ENCODE peak calls at places on chromosomes 6 and 20, in nine cellular contexts. Q is breast epithelium; B is CD8-positive, alpha-beta T cell; J is transverse colon; W is PC-9; E is thyroid gland; I is pancreas; O is A549; G is ovary. D is an unnamed sample. For H3K4me1, the result is how much of the 10 kb centered on the place peaks cover.

GRCh38 chr20:53447271-53447670 is 146.4 kb downstream of the ZNF217 start:
- DNase-seq in O (no peak), E (no peak), G (no peak), I (no peak), Q (no peak), J (no peak), B (no peak), W (no peak), D (no peak)

GRCh38 chr6:128725271-128726233 is 157.4 kb upstream of the LAMA2 start:
- DNase-seq in O (peak), E (peak), I (no peak), J (peak), G (peak), W (peak), B (no peak), Q (no peak), D (no peak)

GRCh38 chr20:38673731-38674177 is 50.5 kb upstream of the SLC32A1 start:
- DNase-seq in G (no peak), Q (no peak), E (no peak), W (no peak), I (peak), B (peak), J (no peak), O (no peak), D (no peak)

GRCh38 chr6:129203190-129203900 is 320.4 kb downstream of the LAMA2 start:
- DNase-seq in G (no peak), B (no peak), Q (no peak), I (no peak), O (no peak), J (no peak), W (no peak), E (no peak), D (no peak)

GRCh38 chr20:61430228-61430624 is 178.2 kb downstream of the CDH4 start:
- DNase-seq in Q (no peak), W (no peak), O (no peak), I (no peak), J (no peak), B (no peak), E (no peak), G (no peak), D (peak)

GRCh38 chr6:143998686-143999085 is 9.4 kb downstream of the PLAGL1 start:
- DNase-seq in J (no peak), B (no peak), Q (no peak), O (no peak), I (no peak), G (no peak), W (no peak), E (no peak), D (no peak)

GRCh38 chr20:8424010-8424409 is 291.9 kb downstream of the PLCB1 start:
- DNase-seq in B (no peak), O (no peak), E (no peak), Q (no peak), W (no peak), I (no peak), J (no peak), G (no peak), D (no peak)

GRCh38 chr20:23243791-23244190 is 106.8 kb upstream of the NXT1 start:
- DNase-seq in J (no peak), O (no peak), W (no peak), I (no peak), E (no peak), B (no peak), G (no peak), Q (no peak), D (no peak)

GRCh38 chr20:63911171-63911570 is 16.2 kb downstream of the DNAJC5 start:
- DNase-seq in I (peak), J (peak), O (no peak), W (peak), Q (no peak), B (no peak), E (no peak), G (no peak), D (no peak)

GRCh38 chr6:12064125-12064524 is 52.0 kb downstream of the HIVEP1 start:
- DNase-seq in J (no peak), G (no peak), Q (no peak), E (no peak), I (no peak), B (no peak), O (no peak), W (no peak), D (no peak)

GRCh38 chr6:12062605-12063004 is 50.5 kb downstream of the HIVEP1 start:
- DNase-seq in J (no peak), G (no peak), Q (no peak), E (no peak), W (no peak), B (no peak), I (no peak), O (no peak), D (no peak)

GRCh38 chr6:12066297-12066696 is 54.2 kb downstream of the HIVEP1 start:
- DNase-seq in I (no peak), E (no peak), J (no peak), B (no peak), G (no peak), W (no peak), O (no peak), Q (no peak), D (no peak)

GRCh38 chr6:12064538-12064937 is 52.4 kb downstream of the HIVEP1 start:
- DNase-seq in W (no peak), J (no peak), E (no peak), Q (no peak), I (no peak), G (no peak), O (no peak), B (no peak), D (no peak)

GRCh38 chr6:12065321-12066140 is 53.4 kb downstream of the HIVEP1 start:
- DNase-seq in B (no peak), W (no peak), E (no peak), G (no peak), O (no peak), J (no peak), Q (no peak), I (no peak), D (peak)
- H3K4me1 ChIP-seq in B (under half), W (under half), E (under half), G (under half), O (under half), J (under half), Q (under half), I (under half), D (under half)

GRCh38 chr6:130381459-130382380 is 15.9 kb downstream of the TMEM200A start:
- DNase-seq in W (no peak), B (peak), J (no peak), I (no peak), O (no peak), Q (no peak), G (no peak), E (no peak), D (no peak)
- TF ChIP-seq CTCF in W (no peak), B (peak), J (no peak), I (no peak), O (no peak), Q (no peak), G (no peak), E (no peak), D (peak)

GRCh38 chr20:10169752-10170151 is 48.9 kb upstream of the SNAP25 start:
- DNase-seq in B (no peak), G (no peak), J (no peak), E (no peak), I (no peak), O (no peak), Q (no peak), W (no peak), D (no peak)

GRCh38 chr20:10172998-10173655 is 45.5 kb upstream of the SNAP25 start:
- DNase-seq in G (no peak), I (no peak), O (no peak), J (no peak), B (no peak), W (no peak), E (no peak), Q (no peak), D (no peak)

GRCh38 chr20:10167594-10167993 is 51.0 kb upstream of the SNAP25 start:
- DNase-seq in W (no peak), J (no peak), Q (no peak), O (no peak), G (no peak), B (no peak), I (no peak), E (no peak), D (no peak)

GRCh38 chr20:10170261-10170660 is 48.4 kb upstream of the SNAP25 start:
- DNase-seq in E (no peak), G (no peak), I (no peak), Q (no peak), J (no peak), B (no peak), W (no peak), O (no peak), D (no peak)

DNA sequence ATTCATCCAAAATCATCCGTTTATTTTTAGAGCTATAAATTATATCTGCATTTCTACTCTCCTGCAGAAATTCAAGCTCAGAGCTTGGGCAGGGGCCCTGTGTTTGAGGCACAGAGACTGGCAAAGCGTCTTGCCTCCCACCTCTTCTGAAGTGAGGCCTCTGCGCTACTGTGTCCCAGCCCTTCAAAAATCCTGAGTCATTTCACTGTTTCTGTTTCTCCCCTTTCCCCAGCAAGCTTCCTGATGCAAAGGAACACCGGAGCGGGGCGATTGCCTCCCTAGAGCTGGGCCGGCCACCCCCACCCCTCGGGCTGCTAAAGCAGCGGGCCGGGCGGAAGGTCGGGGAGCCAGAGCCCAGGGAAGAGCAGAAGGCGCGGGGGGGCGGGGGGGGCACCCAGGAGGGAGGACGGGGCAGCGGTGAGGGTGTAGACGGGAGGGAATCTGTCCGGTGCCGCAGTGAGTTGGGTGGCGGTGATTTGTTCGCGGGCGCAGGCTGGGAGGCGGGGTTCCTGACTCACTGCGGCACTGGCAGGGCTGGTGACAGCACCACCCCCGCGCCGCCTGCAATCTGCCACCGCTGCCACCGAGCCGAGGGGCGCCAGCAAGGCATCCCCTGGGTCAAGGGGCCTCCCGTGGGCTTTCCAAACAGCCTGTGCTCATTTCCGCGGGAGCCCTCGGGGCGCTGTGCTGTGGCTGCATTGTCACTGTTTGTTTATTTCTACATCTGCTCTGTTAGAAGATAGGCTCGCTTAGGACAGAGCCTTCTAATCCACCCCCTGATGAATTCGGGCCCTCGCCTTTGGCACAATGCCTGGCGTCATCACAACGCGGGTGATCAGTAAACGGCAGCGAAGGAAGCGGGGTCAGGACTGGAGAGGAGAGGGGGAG is 46.5 kb upstream of the SNAP25 start:
- DNase-seq in Q (no peak), O (peak), G (peak), W (peak), J (peak), I (peak), B (peak), E (peak), D (peak)
- H3K27ac ChIP-seq in Q (no peak), O (peak), G (no peak), W (peak), J (no peak), I (no peak), B (no peak), E (no peak), D (no peak)

DNA sequence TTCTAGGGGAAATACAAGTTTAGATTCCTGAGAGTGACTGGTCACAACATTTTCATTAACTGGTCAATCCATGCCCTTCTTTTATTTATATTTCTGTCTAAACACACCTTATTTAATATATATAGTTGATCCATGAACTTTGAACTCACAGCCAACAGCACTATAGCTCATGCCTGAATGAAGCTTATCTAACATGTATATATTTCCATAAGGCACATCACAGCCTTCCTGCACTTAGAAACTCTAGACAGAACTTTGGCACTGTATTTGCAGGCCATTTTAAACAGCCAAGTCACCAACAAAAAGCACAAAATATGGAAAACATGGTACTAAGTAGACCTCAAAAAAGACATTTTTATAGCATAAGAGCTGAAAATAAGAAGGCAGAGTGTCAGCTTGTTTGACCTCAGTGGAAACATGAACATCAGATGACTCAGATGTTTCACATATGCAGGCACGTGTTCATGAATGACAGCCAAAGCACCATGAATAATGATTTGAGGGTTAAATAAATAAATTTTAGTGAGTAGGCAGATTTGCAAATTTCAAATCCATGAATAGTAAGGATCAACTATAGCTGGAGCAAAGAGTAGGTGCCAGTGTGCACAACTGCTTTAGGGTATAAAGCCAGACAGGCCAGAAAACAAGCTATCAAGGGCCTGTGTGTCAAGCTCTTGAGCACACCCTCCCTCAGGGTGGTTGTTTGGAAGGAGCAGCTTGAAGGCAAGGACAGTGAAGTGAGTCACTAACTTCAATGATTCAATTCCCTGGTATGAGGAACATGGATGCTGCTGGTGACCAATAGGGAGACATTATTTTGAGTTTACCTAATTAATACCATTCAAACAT is 88.9 kb upstream of the NT5E start:
- DNase-seq in Q (no peak), E (no peak), O (peak), B (no peak), G (no peak), J (peak), I (no peak), W (peak), D (no peak)
- H3K4me1 ChIP-seq in Q (under half), E (under half), O (under half), B (under half), G (under half), J (under half), I (under half), W (half or more), D (under half)

GRCh38 chr6:153553627-153554026 is 422.5 kb upstream of the RGS17 start:
- DNase-seq in E (peak), B (no peak), I (no peak), O (no peak), Q (no peak), G (no peak), W (no peak), J (no peak), D (no peak)
- TF ChIP-seq CTCF in E (peak), B (no peak), I (no peak), O (no peak), Q (no peak), G (no peak), W (peak), J (no peak), D (no peak)

DNA sequence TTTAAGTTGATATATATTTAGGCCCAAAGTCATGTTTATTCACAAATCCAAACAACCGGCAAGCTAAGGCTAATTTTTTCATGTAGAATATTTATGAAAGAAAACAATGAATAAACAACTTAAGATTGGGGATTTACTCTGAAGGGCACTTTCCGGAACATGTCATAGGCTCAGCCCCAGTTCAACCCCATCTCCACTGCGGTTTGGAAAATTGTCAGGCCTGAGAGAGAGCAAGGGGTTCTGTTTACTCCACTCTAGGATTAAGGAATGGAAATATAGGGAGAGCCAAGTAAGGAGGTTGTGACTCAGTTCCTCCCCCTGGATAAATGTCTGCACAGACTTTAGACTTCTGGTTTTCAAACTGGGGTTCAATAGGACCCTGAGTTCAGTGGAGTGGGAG is 18.2 kb downstream of the RPS6KA2 start:
- DNase-seq in O (no peak), W (no peak), G (no peak), B (no peak), E (no peak), J (peak), I (no peak), Q (no peak), D (no peak)
- H3K27ac ChIP-seq in O (no peak), W (no peak), G (no peak), B (no peak), E (no peak), J (peak), I (no peak), Q (no peak), D (no peak)

GRCh38 chr6:52499026-52499425 is 77.8 kb downstream of the TRAM2 start:
- DNase-seq in B (no peak), G (no peak), I (no peak), J (no peak), W (no peak), E (no peak), Q (no peak), O (no peak), D (no peak)

GRCh38 chr6:52502306-52503029 is 74.4 kb downstream of the TRAM2 start:
- DNase-seq in G (no peak), B (no peak), O (no peak), E (no peak), Q (no peak), J (no peak), I (no peak), W (no peak), D (no peak)

GRCh38 chr6:52498538-52499017 is 78.3 kb downstream of the TRAM2 start:
- DNase-seq in J (peak), O (no peak), G (no peak), E (no peak), Q (no peak), B (no peak), W (no peak), I (no peak), D (no peak)

GRCh38 chr6:52499681-52500239 is 77.1 kb downstream of the TRAM2 start:
- DNase-seq in Q (no peak), J (no peak), B (no peak), O (no peak), E (no peak), W (no peak), G (no peak), I (no peak), D (no peak)

GRCh38 chr6:52500268-52501129 is 76.4 kb downstream of the TRAM2 start:
- DNase-seq in O (no peak), G (no peak), I (no peak), W (no peak), B (no peak), Q (no peak), E (no peak), J (no peak), D (no peak)
- H3K4me1 ChIP-seq in O (under half), G (under half), I (under half), W (under half), B (under half), Q (under half), E (under half), J (under half), D (under half)

GRCh38 chr6:168985705-168986104 is 267.9 kb downstream of the THBS2 start:
- DNase-seq in E (no peak), I (no peak), B (no peak), W (no peak), G (no peak), J (no peak), O (no peak), Q (no peak), D (no peak)

GRCh38 chr6:168992696-168993185 is 260.9 kb downstream of the THBS2 start:
- DNase-seq in I (no peak), G (no peak), Q (no peak), E (no peak), O (no peak), W (no peak), J (no peak), B (no peak), D (no peak)

GRCh38 chr6:168988280-168988679 is 265.4 kb downstream of the THBS2 start:
- DNase-seq in Q (no peak), I (no peak), O (no peak), E (no peak), B (no peak), G (no peak), W (no peak), J (no peak), D (no peak)

GRCh38 chr6:168990352-168990751 is 263.3 kb downstream of the THBS2 start:
- DNase-seq in I (no peak), Q (no peak), G (no peak), J (no peak), B (no peak), W (no peak), E (no peak), O (no peak), D (no peak)

GRCh38 chr6:168988801-168989200 is 264.8 kb downstream of the THBS2 start:
- DNase-seq in I (no peak), G (peak), J (no peak), B (no peak), W (no peak), Q (no peak), E (no peak), O (no peak), D (no peak)
- TF ChIP-seq CTCF in I (no peak), G (no peak), J (no peak), B (no peak), W (no peak), Q (no peak), E (no peak), O (no peak), D (no peak)

DNA sequence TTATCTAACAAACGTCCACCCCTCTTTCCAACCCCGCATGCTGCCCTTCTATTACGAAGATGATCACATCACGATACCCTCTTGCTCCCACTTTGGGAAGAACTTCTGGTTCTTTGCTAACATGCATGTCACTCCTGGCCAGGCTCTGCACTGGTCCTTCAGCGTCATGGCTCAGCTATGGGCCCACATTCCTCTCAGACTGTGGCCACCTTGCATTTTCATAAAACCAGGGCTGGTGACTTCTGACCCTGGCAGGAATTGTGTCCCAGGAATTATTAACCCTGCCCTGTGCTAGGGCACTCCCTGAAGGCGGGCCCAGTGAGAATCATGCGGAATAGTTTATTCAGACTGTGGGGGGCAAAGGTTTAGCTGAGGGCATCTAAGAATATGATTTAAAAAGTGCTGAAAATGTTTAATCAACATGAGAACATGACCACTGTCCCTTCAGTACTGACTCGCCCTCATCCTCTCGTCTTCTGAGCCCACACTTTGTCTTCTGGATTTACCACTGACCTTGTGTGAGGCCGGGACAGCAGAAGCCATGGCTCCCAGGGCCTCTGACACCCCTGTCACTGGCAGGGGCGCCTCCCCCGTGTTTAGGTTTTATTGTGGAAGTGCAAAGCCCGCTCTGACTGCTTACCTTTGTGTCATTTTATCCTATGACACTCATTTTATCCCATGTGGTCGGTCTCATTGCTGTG is 38.1 kb upstream of the THBS2 start:
- DNase-seq in G (no peak), W (no peak), B (no peak), I (no peak), J (no peak), E (no peak), O (peak), Q (no peak), D (no peak)
- H3K27ac ChIP-seq in G (no peak), W (no peak), B (no peak), I (peak), J (no peak), E (no peak), O (peak), Q (peak), D (no peak)